ENCODE peak calls at places on chromosomes 3 and 15, in ten cellular contexts. L, S, R, J, Q, D, K, E, T and Y are unnamed samples.

GRCh38 chr15:64466408-64467116 is 6.2 kb downstream of the ZNF609 start:
- DNase-seq in E (no peak), R (no peak), K (no peak), J (no peak), L (no peak), S (no peak), D (no peak), T (peak; percentile 34), Q (no peak), Y (no peak)

GRCh38 chr3:90026406-90026805 is 919.0 kb downstream of the EPHA3 start:
- DNase-seq in L (no peak), K (no peak), T (no peak), S (no peak), D (no peak), E (no peak), Q (no peak), J (no peak), R (no peak), Y (no peak)

GRCh38 chr15:81047948-81048347 is 47.2 kb downstream of the TLNRD1 start:
- DNase-seq in T (no peak), Q (no peak), D (no peak), E (no peak), R (no peak), S (no peak), K (no peak), J (no peak), L (no peak), Y (no peak)

GRCh38 chr3:184771748-184772147 is 40.2 kb upstream of the VPS8 start:
- DNase-seq in T (no peak), S (no peak), L (no peak), K (no peak), E (no peak), R (no peak), Q (no peak), J (no peak), D (no peak), Y (no peak)

GRCh38 chr15:25136119-25136518 is 181.3 kb downstream of the SNRPN start:
- DNase-seq in J (peak; percentile 15), L (peak; percentile 28), D (peak; percentile 70), R (no peak), Q (no peak), S (peak; percentile 8), T (peak; percentile 81), E (no peak), K (no peak), Y (no peak)

GRCh38 chr3:102741105-102741504 is 306.3 kb downstream of the ZPLD1 start:
- DNase-seq in K (peak; percentile 46), L (no peak), R (no peak), E (no peak), Q (peak; percentile 8), T (peak; percentile 53), S (no peak), J (no peak), D (no peak), Y (no peak)

GRCh38 chr3:74393426-74393825 is 221.0 kb downstream of the CNTN3 start:
- DNase-seq in J (no peak), Q (no peak), T (no peak), R (no peak), D (no peak), S (no peak), E (no peak), K (no peak), L (no peak), Y (no peak)

GRCh38 chr15:35491999-35492398 is 54.0 kb downstream of the DPH6 start:
- DNase-seq in Q (no peak), S (no peak), D (no peak), K (no peak), E (no peak), T (no peak), L (no peak), R (peak; percentile 12), J (no peak), Y (no peak)

GRCh38 chr15:98658831-98659699 is 10.7 kb downstream of the IGF1R start:
- DNase-seq in L (peak; percentile 67), T (peak; percentile 63), K (peak; percentile 74), R (peak; percentile 70), S (peak; percentile 51), D (peak; percentile 81), E (peak; percentile 64), J (peak; percentile 60), Q (peak; percentile 33), Y (peak; percentile 42)

GRCh38 chr3:141686477-141687280 is 51.4 kb upstream of the RNF7 start:
- DNase-seq in S (peak; percentile 85), R (no peak), Q (no peak), E (no peak), K (peak; percentile 19), J (peak; percentile 72), T (peak; percentile 17), L (peak; percentile 84), D (no peak), Y (peak; percentile 47)

GRCh38 chr3:189625071-189625470 is 6.1 kb upstream of the TP63 start:
- DNase-seq in T (no peak), S (no peak), L (no peak), D (no peak), K (no peak), J (no peak), R (no peak), Q (no peak), E (no peak), Y (no peak)

GRCh38 chr15:90837052-90837621 is 31.3 kb upstream of the FURIN start:
- DNase-seq in Q (no peak), K (no peak), S (no peak), L (no peak), T (no peak), J (no peak), D (no peak), E (no peak), R (peak; percentile 15), Y (no peak)

GRCh38 chr3:8506611-8507061 is 5.0 kb downstream of the LMCD1 start:
- DNase-seq in R (no peak), E (no peak), J (peak; percentile 81), T (no peak), K (peak; percentile 90), L (peak; percentile 60), Q (no peak), D (no peak), S (peak; percentile 60), Y (peak; percentile 82)

GRCh38 chr15:71409541-71409940 is 294.3 kb downstream of the THSD4 start:
- DNase-seq in L (no peak), E (no peak), K (no peak), Q (no peak), S (peak; percentile 17), R (no peak), T (no peak), D (no peak), J (no peak), Y (no peak)

GRCh38 chr3:195574497-195575304 is 9.0 kb downstream of the APOD start:
- DNase-seq in E (no peak), L (no peak), D (no peak), S (no peak), K (no peak), Q (no peak), T (no peak), J (no peak), R (no peak), Y (no peak)

DNA sequence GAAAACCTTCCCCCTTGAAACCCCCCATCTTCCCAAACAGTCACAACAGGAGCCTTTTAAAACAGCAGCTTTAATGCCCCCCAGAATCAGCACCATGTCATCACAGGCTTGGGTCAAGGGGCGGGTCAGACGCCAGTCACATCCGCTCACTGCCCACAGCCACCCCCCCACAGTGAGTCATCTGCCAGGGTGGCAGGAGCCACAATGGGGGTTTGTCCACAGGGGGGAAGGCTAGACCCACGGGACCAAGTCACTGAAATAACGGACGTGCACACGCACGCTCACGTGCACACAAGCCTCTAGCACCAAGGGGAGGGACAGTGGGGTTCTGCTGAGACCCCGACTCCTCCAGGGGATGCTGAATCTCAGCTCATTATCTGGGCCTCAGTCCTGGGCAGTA is 441 bp upstream of the UCN2 start:
- DNase-seq in D (no peak), R (no peak), Q (peak; percentile 35), L (peak; percentile 57), T (no peak), K (peak; percentile 77), E (no peak), S (peak; percentile 61), J (peak; percentile 62), Y (peak; percentile 57)
- H3K4me1 ChIP-seq in D (peaks cover 22% of the 10 kb centered on the region), R (peaks cover 10% of the 10 kb centered on the region), Q (peaks cover 79% of the 10 kb centered on the region), L (peaks cover 42% of the 10 kb centered on the region), T (peaks cover 19% of the 10 kb centered on the region), K (peaks cover 38% of the 10 kb centered on the region), E (peaks cover 8% of the 10 kb centered on the region), S (peaks cover 21% of the 10 kb centered on the region), J (peaks cover 40% of the 10 kb centered on the region), Y (peaks cover 71% of the 10 kb centered on the region)

GRCh38 chr15:56496635-56497034 is 31.7 kb upstream of the MNS1 start:
- DNase-seq in D (peak; percentile 90), T (peak; percentile 76), S (peak; percentile 78), E (peak; percentile 77), Q (peak; percentile 67), K (peak; percentile 73), R (peak; percentile 77), L (peak; percentile 86), J (peak; percentile 79), Y (peak; percentile 63)
- H2AFZ ChIP-seq in D (peak overlapping the region; percentile 31), T (no peak overlapping the region), S (peak overlapping the region; percentile 3), E (peak overlapping the region; percentile 24), Q (peak overlapping the region; percentile 94), K (peak overlapping the region; percentile 35), R (no peak overlapping the region), L (peak overlapping the region; percentile 3), J (peak overlapping the region; percentile 63), Y (peak overlapping the region; percentile 55)

DNA sequence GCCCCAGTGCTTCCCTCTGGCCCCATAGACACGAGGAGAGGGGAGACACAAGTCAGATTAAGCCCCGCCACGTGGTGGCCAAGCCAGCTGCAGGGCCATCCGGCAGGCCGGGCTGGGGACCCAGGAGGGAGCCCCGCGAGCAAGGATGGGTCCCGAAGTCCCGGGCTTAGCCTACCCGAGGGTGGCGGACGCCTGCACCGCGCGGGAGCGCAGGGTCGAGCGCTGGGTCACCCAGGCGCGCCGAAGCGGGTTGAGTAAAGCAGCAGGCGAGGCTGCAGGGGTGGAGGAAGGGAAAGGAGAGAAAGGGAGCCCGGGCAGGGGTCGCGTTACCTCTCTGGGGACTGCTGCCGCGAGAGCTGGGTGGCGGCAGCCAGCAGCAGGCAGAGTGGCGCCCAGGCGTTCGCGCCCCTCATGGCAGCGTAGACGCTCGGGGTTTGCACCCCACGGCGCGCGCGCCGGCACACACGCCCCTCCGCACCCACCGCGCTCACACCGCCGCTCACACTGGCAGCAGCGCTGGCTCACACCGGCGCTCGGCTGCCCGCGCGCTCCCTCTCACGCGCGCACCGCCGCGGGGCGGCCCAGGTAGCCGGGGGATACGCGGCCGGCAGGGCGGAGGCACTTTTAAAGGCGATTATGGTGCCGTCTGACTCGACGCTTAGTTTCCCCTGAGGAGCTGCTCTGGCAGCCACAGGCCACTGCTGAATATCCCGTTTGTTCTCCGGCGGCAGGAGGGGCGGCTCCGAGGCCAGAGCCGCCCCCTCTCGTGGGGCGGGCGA is at the start of gene PCOLCE2:
- DNase-seq in T (peak; percentile 64), L (no peak), R (peak; percentile 61), J (no peak), D (no peak), S (peak; percentile 16), Q (peak; percentile 27), K (peak; percentile 37), E (peak; percentile 23), Y (peak; percentile 25)
- H3K27me3 ChIP-seq in T (peaks cover 30% of the 10 kb centered on the region), L (no peaks in the 10 kb centered on the region), R (peaks cover 25% of the 10 kb centered on the region), J (peaks cover 26% of the 10 kb centered on the region), D (no peaks in the 10 kb centered on the region), S (peaks cover 32% of the 10 kb centered on the region), Q (no peaks in the 10 kb centered on the region), K (no peaks in the 10 kb centered on the region), E (peaks cover 10% of the 10 kb centered on the region), Y (peaks cover 3% of the 10 kb centered on the region)

DNA sequence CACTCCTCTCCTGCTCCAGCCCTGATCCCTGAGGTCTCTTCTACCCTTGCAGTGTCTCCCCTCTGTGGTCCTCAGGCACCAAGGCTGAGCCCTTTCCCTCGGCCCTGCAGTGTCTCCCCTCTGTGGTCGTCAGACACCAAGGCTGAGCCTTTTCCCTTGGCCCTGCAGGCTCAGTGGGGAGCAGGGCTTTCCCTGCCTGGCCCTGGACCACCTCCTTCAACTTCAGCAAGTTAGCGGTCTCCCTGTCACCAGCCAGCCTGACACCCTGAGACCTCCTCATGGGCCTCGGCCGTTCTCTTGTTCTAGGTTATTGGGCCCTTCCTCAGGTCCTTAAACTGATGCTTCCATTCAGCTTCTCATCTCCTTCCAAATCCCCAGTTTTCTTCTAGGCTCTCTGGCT is 4.3 kb downstream of the NRROS start:
- DNase-seq in Q (no peak), J (no peak), L (no peak), R (no peak), T (no peak), K (no peak), S (no peak), D (no peak), E (no peak), Y (no peak)
- H3K4me1 ChIP-seq in Q (no peaks in the 10 kb centered on the region), J (peaks cover 2% of the 10 kb centered on the region), L (no peaks in the 10 kb centered on the region), R (peaks cover 4% of the 10 kb centered on the region), T (peaks cover 30% of the 10 kb centered on the region), K (peaks cover 9% of the 10 kb centered on the region), S (peaks cover 12% of the 10 kb centered on the region), D (peaks cover 35% of the 10 kb centered on the region), E (peaks cover 28% of the 10 kb centered on the region), Y (peaks cover 8% of the 10 kb centered on the region)